ENCODE peak calls at places on chromosomes 7 and 10, in four cellular contexts. U is stomach; I is CD4-positive, CD25-positive, alpha-beta regulatory T cell; N is neuronal stem cell. V is an unnamed sample.

GRCh38 chr7:147774461-147774860 is 816.1 kb upstream of the C7orf33 start:
- DNase-seq in N (no peak), I (no peak), U (no peak), V (no peak)

GRCh38 chr10:104246981-104247380 is 7.7 kb upstream of the GSTO1 start:
- DNase-seq in U (no peak), N (no peak), I (peak; percentile 62), V (peak; percentile 70)

GRCh38 chr7:73896454-73896853 is 35.5 kb downstream of the TMEM270 start:
- DNase-seq in U (no peak), N (no peak), I (no peak), V (no peak)

GRCh38 chr7:81210092-81211064 is 291.5 kb upstream of the SEMA3C start:
- DNase-seq in I (no peak), U (no peak), N (no peak), V (peak; percentile 32)

GRCh38 chr10:69504576-69505250 is 53.4 kb downstream of the TSPAN15 start:
- DNase-seq in I (no peak), N (no peak), U (no peak), V (no peak)

GRCh38 chr7:64603271-64603670 is 40.4 kb upstream of the ZNF680 start:
- DNase-seq in U (no peak), N (no peak), I (no peak), V (no peak)

GRCh38 chr7:84637568-84638338 is 443.2 kb upstream of the SEMA3A start:
- DNase-seq in U (no peak), N (no peak), I (no peak), V (peak; percentile 79)

GRCh38 chr7:105815580-105815979 is 60.8 kb downstream of the ATXN7L1 start:
- DNase-seq in I (no peak), U (no peak), N (no peak), V (no peak)

GRCh38 chr7:28802450-28802849 is 155.7 kb downstream of the TRIL start:
- DNase-seq in I (no peak), N (no peak), U (no peak), V (peak; percentile 55)

GRCh38 chr7:5553298-5553877 is 129.8 kb upstream of the TNRC18 start:
- DNase-seq in U (peak; percentile 38), N (no peak), I (no peak), V (peak; percentile 31)

GRCh38 chr7:94222516-94222915 is 172.2 kb upstream of the COL1A2 start:
- DNase-seq in U (no peak), N (no peak), I (no peak), V (peak; percentile 71)

GRCh38 chr7:135799881-135800280 is 51.3 kb upstream of the FAM180A start:
- DNase-seq in N (no peak), U (no peak), I (no peak), V (no peak)

GRCh38 chr10:107894521-107894920 is 730.0 kb upstream of the SORCS1 start:
- DNase-seq in N (no peak), I (no peak), U (no peak), V (no peak)

GRCh38 chr7:38330861-38331709 is 57.6 kb upstream of the TARP start:
- DNase-seq in N (no peak), I (no peak), U (no peak), V (no peak)

GRCh38 chr7:39027491-39027890 is 49.8 kb downstream of the POU6F2 start:
- DNase-seq in I (no peak), U (no peak), N (no peak), V (peak; percentile 3)

GRCh38 chr7:122301291-122301690 is 3.3 kb downstream of the FEZF1 start:
- DNase-seq in U (no peak), N (no peak), I (no peak), V (no peak)

GRCh38 chr7:122300607-122301079 is 3.9 kb downstream of the FEZF1 start:
- DNase-seq in I (no peak), U (no peak), N (no peak), V (no peak)

GRCh38 chr7:122303522-122303970 is 1.0 kb downstream of the FEZF1 start:
- DNase-seq in U (no peak), N (no peak), I (no peak), V (no peak)

GRCh38 chr7:122302826-122303521 is 1.6 kb downstream of the FEZF1 start:
- DNase-seq in N (no peak), I (no peak), U (no peak), V (no peak)

GRCh38 chr7:122301858-122302745 is 2.4 kb downstream of the FEZF1 start:
- DNase-seq in U (no peak), I (no peak), N (no peak), V (no peak)
- H3K4me3 ChIP-seq in U (no peak overlapping the region), I (no peak overlapping the region), N (no peak overlapping the region), V (no peak overlapping the region)

GRCh38 chr7:158763454-158764033 is 58.9 kb upstream of the NCAPG2 start:
- DNase-seq in I (no peak), N (no peak), U (no peak), V (no peak)
- H3K36me3 ChIP-seq in I (peaks cover 85% of the 10 kb centered on the region), N (peaks cover 49% of the 10 kb centered on the region), U (peaks cover 86% of the 10 kb centered on the region), V (peaks cover 83% of the 10 kb centered on the region)

DNA sequence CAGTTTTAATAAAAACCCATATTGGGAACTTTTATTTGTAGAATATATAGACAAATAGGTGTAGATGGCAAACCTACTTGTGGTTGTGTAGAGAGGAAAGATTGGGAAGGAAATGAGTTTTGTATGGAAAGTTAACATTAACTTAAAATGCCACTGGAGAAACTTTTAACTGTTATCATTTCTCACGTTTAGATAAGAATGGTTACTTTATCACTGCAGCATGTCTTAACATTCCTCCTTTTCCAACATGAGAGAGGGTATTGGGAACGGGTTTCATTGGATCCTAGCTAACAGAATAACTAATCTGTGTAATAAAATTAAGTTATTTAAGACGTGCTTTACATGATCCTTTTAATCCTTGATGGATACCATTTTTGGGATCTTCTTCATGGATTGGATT is 1.8 kb downstream of the LUC7L2 start:
- DNase-seq in I (no peak), N (no peak), U (no peak), V (peak; percentile 18)
- H3K4me3 ChIP-seq in I (peak overlapping the region; percentile 99), N (peak overlapping the region; percentile 100), U (peak overlapping the region; percentile 98), V (peak overlapping the region; percentile 93)

DNA sequence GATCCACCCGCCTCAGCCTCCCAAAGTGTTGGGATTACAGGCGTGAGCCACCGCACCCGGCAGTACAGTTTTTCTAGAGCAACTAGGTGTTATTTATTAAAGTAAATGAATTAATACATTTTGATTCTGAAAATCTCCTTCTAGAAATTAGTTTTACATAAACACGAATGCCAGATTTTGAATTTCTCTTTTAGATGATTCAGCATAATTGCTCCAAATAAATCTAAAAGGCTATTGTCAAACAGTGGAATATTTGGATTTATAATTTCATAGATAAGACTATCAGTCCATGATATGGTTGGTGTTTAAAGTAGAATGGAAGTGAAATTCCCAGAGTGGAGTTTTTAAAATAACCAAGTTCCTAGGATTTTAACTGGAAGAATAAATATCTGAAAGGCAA is 1.5 kb upstream of the PHF14 start:
- DNase-seq in U (no peak), N (no peak), I (no peak), V (no peak)
- H3K36me3 ChIP-seq in U (no peaks in the 10 kb centered on the region), N (peaks cover 22% of the 10 kb centered on the region), I (peaks cover 2% of the 10 kb centered on the region), V (peaks cover 12% of the 10 kb centered on the region)

GRCh38 chr10:118735294-118735693 is 19.5 kb downstream of the CACUL1 start:
- DNase-seq in U (no peak), I (no peak), N (no peak), V (no peak)

GRCh38 chr10:118730699-118731456 is 23.9 kb downstream of the CACUL1 start:
- DNase-seq in I (no peak), U (no peak), N (no peak), V (no peak)

GRCh38 chr10:118734477-118734876 is 20.3 kb downstream of the CACUL1 start:
- DNase-seq in I (no peak), N (no peak), U (no peak), V (no peak)

GRCh38 chr10:118729641-118730258 is 25.0 kb downstream of the CACUL1 start:
- DNase-seq in I (peak; percentile 41), N (no peak), U (no peak), V (no peak)

GRCh38 chr10:118732253-118733194 is 22.2 kb downstream of the CACUL1 start:
- DNase-seq in U (no peak), I (peak; percentile 66), N (no peak), V (no peak)
- H3K4me3 ChIP-seq in U (no peak overlapping the region), I (peak overlapping the region; percentile 70), N (no peak overlapping the region), V (no peak overlapping the region)

GRCh38 chr10:93333278-93333978 is 148.7 kb downstream of the MYOF start:
- DNase-seq in I (no peak), U (no peak), N (no peak), V (no peak)
- H3K36me3 ChIP-seq in I (no peaks in the 10 kb centered on the region), U (peaks cover 100% of the 10 kb centered on the region), N (peaks cover 37% of the 10 kb centered on the region), V (peaks cover 96% of the 10 kb centered on the region)